ENCODE peak calls at places on chromosomes 4 and X, in six cellular contexts. T is hippocampal formation; P is nephron progenitor cell; Y is CD4-positive, CD25-positive, alpha-beta regulatory T cell; J is NCI-H748 treated with DMSO at 0.1 percent for 48 hours; U is upper lobe of left lung. Q is an unnamed sample.

GRCh38 chr4:125316781-125317525 is 2.2 kb downstream of the FAT4 start:
- DNase-seq in T (peak), P (peak), Y (no peak), J (no peak), U (no peak), Q (no peak)

GRCh38 chrX:104137496-104137895 is 19.3 kb downstream of the SLC25A53 start:
- DNase-seq in T (no peak), P (no peak), Y (no peak), J (no peak), U (no peak), Q (no peak)

GRCh38 chrX:84340981-84341380 is 153.0 kb upstream of the RPS6KA6 start:
- DNase-seq in T (no peak), P (no peak), Y (no peak), J (no peak), U (no peak), Q (no peak)

GRCh38 chr4:141713185-141713584 is 76.8 kb downstream of the IL15 start:
- DNase-seq in T (no peak), P (no peak), Y (no peak), J (no peak), U (no peak), Q (no peak)

GRCh38 chrX:12770440-12770839 is 20.8 kb upstream of the PRPS2 start:
- DNase-seq in T (no peak), P (no peak), Y (no peak), J (peak), U (no peak), Q (peak)

GRCh38 chrX:40755291-40756249 is 20.2 kb upstream of the MED14 start:
- DNase-seq in T (peak), P (no peak), Y (no peak), J (no peak), U (no peak), Q (no peak)

GRCh38 chr4:9927317-9928007 is 93.8 kb downstream of the SLC2A9 start:
- DNase-seq in T (no peak), P (no peak), Y (no peak), J (no peak), U (no peak), Q (peak)

GRCh38 chr4:15654556-15655222 is 468 bp downstream of the FBXL5 start:
- DNase-seq in T (peak), P (no peak), Y (peak), J (no peak), U (peak), Q (peak)

GRCh38 chr4:177673980-177674504 is 231.8 kb upstream of the AGA start:
- DNase-seq in T (no peak), P (no peak), Y (no peak), J (no peak), U (no peak), Q (no peak)

GRCh38 chrX:118315529-118315928 is 30.4 kb upstream of the WDR44 start:
- DNase-seq in T (no peak), P (no peak), Y (no peak), J (no peak), U (no peak), Q (no peak)

GRCh38 chr4:176782794-176783193 is 9.9 kb downstream of the VEGFC start:
- DNase-seq in T (no peak), P (no peak), Y (no peak), J (no peak), U (no peak), Q (no peak)